ENCODE peak calls at places on chromosomes 16 and 17, in four cellular contexts. O, Z, K and I are unnamed samples.
A peak's percentile ranks its signal among the peaks of the same experiment; 100 is the strongest.

GRCh38 chr17:43766413-43767052 is 7.9 kb upstream of the SOST start:
- DNase-seq in O (peak; percentile 40), Z (peak; percentile 47), K (peak; percentile 93), I (peak; percentile 60)

GRCh38 chr16:11224096-11224893 is 31.7 kb downstream of the SOCS1 start:
- DNase-seq in O (peak; percentile 93), Z (no peak), K (peak; percentile 47), I (no peak)

GRCh38 chr16:8950580-8951077 is 13.1 kb downstream of the USP7 start:
- DNase-seq in O (no peak), Z (peak; percentile 63), K (no peak), I (no peak)

GRCh38 chr16:31265329-31266245 is 5.8 kb downstream of the ITGAM start:
- DNase-seq in O (no peak), Z (no peak), K (peak; percentile 40), I (peak; percentile 15)

GRCh38 chr16:72073831-72074230 is 10.8 kb downstream of the HPR start:
- DNase-seq in O (no peak), Z (peak; percentile 56), K (no peak), I (no peak)

GRCh38 chr17:5499790-5500189 is 13.4 kb downstream of the MIS12 start:
- DNase-seq in O (no peak), Z (no peak), K (peak; percentile 72), I (peak; percentile 22)

GRCh38 chr16:67528222-67528869 is at the start of gene RIPOR1:
- DNase-seq in O (peak; percentile 56), Z (no peak), K (peak; percentile 66), I (peak; percentile 46)

GRCh38 chr17:68351395-68351794 is 60.1 kb downstream of the ARSG start:
- DNase-seq in O (no peak), Z (peak; percentile 28), K (no peak), I (peak; percentile 58)

GRCh38 chr17:32546031-32546444 is 59.2 kb downstream of the CDK5R1 start:
- DNase-seq in O (no peak), Z (no peak), K (peak; percentile 91), I (no peak)

GRCh38 chr17:64200080-64201042 is 62.7 kb downstream of the TEX2 start:
- DNase-seq in O (peak; percentile 8), Z (peak; percentile 50), K (peak; percentile 16), I (no peak)

GRCh38 chr17:17300624-17301568 is 2.3 kb upstream of the NT5M start:
- DNase-seq in O (no peak), Z (peak; percentile 42), K (peak; percentile 97), I (peak; percentile 51)

GRCh38 chr17:8146381-8147140 is 5.6 kb downstream of the PER1 start:
- DNase-seq in O (no peak), Z (no peak), K (no peak), I (no peak)

GRCh38 chr17:15279011-15279477 is 13.9 kb upstream of the PMP22 start:
- DNase-seq in O (no peak), Z (peak; percentile 60), K (no peak), I (no peak)

GRCh38 chr16:28106467-28106866 is 43.0 kb upstream of the GSG1L start:
- DNase-seq in O (no peak), Z (no peak), K (no peak), I (no peak)

GRCh38 chr16:68434654-68435210 is 13.6 kb downstream of the SMPD3 start:
- DNase-seq in O (no peak), Z (no peak), K (no peak), I (no peak)

GRCh38 chr17:73595068-73595865 is 49.0 kb downstream of the SDK2 start:
- DNase-seq in O (peak; percentile 30), Z (peak; percentile 40), K (peak; percentile 72), I (peak; percentile 15)

GRCh38 chr17:42050360-42051012 is at the start of gene C17orf113:
- DNase-seq in O (no peak), Z (peak; percentile 22), K (peak; percentile 81), I (peak; percentile 40)

GRCh38 chr16:69365901-69366300 is 14.3 kb upstream of the TMED6 start:
- DNase-seq in O (no peak), Z (no peak), K (no peak), I (no peak)

GRCh38 chr17:63185420-63185819 is 219.4 kb downstream of the TANC2 start:
- DNase-seq in O (no peak), Z (no peak), K (no peak), I (no peak)

GRCh38 chr16:83733301-83733700 is 74.5 kb upstream of the HSBP1 start:
- DNase-seq in O (peak; percentile 56), Z (peak; percentile 7), K (no peak), I (no peak)

DNA sequence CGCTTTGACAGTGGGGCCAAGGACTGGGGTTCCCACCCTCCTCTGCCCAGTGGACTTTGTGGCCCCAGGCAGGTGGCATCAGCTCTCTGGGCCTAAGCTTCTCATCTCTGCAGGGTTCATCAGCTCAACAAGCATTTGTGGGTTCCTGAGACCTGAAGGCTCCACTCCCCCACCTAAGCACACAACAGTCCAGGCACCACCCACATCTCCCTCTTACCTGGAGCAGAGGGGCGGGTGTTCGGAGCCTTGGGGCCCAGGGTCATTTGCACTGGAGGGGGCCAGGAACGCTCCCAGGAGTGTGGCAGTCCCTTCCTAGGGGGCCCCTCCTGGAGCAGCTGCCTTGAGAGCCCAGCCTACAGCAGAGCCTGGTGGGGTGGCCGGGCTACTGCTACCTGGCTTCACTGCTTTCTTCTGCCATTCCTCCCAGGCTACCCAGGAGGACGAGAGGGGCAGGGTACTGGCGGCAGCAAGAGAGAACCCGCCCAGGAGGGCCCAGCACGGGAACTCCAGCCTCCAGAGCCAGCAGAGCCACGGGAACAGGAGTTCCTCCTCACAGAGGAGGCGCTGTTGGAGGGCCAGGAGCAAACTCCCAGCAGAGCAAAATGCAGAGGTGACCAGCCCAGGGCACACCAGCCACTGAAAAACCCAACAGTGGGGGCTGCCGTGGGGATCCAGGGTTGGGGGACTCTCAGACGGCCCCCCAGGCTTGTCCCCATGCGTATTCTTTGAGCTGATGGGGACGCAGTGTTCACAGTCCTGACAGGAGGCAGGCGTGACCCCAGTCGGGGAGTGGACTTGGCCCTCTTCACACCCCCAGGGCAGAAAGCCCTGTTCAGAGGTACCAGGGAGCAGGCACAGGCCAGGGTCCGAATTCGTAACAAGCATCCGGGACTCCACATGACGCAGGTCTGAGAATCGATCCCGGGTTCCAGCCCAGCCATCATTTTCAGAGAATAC is 35.1 kb upstream of the SLC38A10 start:
- DNase-seq in O (no peak), Z (no peak), K (peak; percentile 40), I (no peak)
- TF ChIP-seq CTCF in O (no peak), Z (no peak), K (peak; percentile 27), I (no peak)

DNA sequence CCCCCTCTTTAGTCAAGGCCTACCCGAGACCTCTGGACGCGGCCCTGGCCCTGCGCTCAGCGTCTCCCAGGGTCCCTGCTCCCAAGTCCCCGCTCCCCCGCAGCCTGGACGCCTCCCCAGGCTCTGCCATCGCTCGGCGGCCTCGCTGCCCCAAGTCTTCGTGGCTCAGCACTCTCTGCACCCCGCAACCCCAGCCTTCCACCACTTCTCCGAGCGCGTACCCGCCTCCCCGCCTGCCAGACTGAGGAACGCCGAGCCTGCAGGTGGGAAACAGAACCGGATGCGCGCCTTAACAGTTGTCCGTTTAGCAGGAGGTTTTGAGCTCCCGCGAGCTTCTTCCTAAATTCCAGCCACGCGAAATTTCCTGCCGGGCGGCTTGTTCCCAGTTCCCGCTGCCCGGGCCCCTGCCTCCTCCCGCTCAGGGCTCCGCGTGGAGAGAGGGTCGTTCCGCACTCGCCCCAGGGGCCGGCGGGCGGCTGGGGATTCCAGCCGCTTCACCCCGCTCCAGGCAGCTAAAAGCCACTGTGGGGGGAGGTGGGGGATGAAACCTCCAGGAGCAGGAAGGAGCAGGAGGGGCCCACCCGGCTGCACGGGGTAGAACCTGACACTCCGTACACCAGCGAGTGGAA is 87.7 kb downstream of the KCNJ12 start:
- DNase-seq in O (no peak), Z (no peak), K (peak; percentile 80), I (no peak)
- TF ChIP-seq EZH2 in O (no peak), Z (no peak), K (peak; percentile 24), I (no peak)

DNA sequence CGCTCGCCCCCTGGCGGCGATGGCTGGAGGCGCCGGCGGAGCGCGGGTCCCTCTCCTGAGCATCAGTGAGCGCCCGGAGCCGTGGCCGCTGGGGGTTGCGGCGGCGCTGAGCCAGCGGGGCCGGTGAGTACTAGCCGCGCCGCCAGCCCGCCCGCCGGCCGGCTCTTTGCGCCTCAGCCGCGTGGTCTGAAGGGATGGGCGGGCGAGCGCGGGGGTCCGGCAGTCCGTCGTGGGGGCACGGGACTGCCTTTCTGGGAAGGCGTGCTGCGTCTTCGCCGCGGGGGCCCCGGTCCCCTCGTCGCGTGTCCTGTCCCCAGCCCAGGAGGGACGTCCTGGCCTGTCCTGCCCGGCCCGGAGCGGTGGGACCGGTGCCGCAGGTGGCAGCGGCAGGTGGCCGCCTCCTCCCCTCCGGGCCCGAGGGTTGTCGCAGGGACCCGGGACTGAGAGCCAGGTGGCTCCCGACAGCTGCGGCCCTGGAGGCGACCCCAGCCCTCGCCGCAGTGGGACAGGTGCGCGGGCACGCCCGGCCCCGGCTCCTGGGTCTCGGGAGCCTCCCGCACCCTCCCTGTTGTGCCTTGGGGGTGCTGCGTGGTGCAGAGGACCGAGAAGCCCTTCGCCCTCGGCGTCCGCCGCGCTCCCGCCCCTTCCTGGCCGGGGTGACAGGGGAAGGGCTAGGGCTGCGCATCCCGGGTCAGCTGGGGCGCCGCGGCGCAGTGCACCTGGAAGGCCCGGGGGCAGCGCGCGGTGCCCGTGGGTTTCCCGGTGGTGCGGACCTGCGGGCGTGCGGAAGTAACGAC is at the start of gene SPECC1:
- DNase-seq in O (peak; percentile 77), Z (peak; percentile 41), K (peak; percentile 55), I (peak; percentile 79)
- TF ChIP-seq CTCF in O (peak; percentile 85), Z (peak; percentile 48), K (peak; percentile 83), I (peak; percentile 85)

DNA sequence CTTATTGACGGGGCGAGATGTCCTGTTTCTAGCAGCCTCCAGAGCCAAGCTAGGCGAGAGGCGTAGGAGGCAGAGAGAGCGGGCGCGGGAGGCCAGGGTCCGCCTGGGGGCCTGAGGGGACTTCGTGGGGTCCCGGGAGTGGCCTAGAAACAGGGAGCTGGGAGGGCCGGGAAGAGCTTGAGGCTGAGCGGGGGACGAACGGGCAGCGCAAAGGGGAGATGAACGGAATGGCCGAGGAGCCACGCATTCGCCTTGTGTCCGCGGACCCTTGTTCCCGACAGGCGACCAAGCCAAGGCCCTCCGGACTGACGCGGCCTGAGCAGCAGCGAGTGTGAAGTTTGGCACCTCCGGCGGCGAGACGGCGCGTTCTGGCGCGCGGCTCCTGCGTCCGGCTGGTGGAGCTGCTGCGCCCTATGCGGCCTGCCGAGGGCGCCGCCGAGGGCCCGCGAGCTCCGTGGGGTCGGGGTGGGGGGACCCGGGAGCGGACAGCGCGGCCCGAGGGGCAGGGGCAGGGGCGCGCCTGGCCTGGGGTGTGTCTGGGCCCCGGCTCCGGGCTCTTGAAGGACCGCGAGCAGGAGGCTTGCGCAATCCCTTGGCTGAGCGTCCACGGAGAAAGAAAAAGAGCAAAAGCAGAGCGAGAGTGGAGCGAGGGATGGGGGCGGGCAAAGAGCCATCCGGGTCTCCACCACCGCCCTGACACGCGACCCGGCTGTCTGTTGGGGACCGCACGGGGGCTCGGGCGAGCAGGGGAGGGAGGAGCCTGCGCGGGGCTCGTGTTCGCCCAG is 1.2 kb upstream of the CBX4 start:
- DNase-seq in O (no peak), Z (peak; percentile 66), K (peak; percentile 67), I (peak; percentile 61)
- TF ChIP-seq EZH2 in O (no peak), Z (peak; percentile 75), K (peak; percentile 16), I (no peak)